ENCODE peak calls at places on chromosome 3, in eight cellular contexts. O, N, G, Y, M, K, H and U are unnamed samples.

GRCh38 chr3:127819086-127819485 is 3.2 kb downstream of the MGLL start:
- DNase-seq in H (no peak), N (no peak), G (no peak), K (no peak), O (no peak), Y (no peak), M (no peak), U (no peak)

GRCh38 chr3:10026084-10026890 is at the start of gene FANCD2:
- DNase-seq in Y (peak), O (peak), H (peak), N (peak), M (peak), K (peak), G (peak), U (peak)

GRCh38 chr3:46233194-46233593 is 9.1 kb upstream of the CCR3 start:
- DNase-seq in G (no peak), O (no peak), M (no peak), K (no peak), Y (no peak), H (no peak), N (no peak), U (no peak)

GRCh38 chr3:106397004-106397403 is 528.2 kb upstream of the CBLB start:
- DNase-seq in N (no peak), K (no peak), Y (no peak), M (no peak), G (no peak), O (no peak), H (no peak), U (no peak)

GRCh38 chr3:145776782-145777408 is 384.1 kb downstream of the PLOD2 start:
- DNase-seq in N (peak), K (no peak), G (no peak), O (no peak), H (no peak), Y (peak), M (peak), U (no peak)

GRCh38 chr3:82883072-82883471 is 1121.6 kb upstream of the GBE1 start:
- DNase-seq in H (no peak), N (no peak), G (no peak), M (no peak), O (no peak), K (no peak), Y (no peak), U (no peak)

GRCh38 chr3:2303567-2303966 is 204.9 kb downstream of the CNTN4 start:
- DNase-seq in Y (no peak), O (no peak), K (no peak), M (peak), G (no peak), H (no peak), N (no peak), U (no peak)

GRCh38 chr3:110521019-110521418 is 550.6 kb upstream of the NECTIN3 start:
- DNase-seq in K (no peak), N (no peak), M (peak), G (no peak), O (no peak), Y (peak), H (no peak), U (no peak)

GRCh38 chr3:189340680-189341460 is 169.1 kb downstream of the TPRG1 start:
- DNase-seq in M (no peak), G (no peak), H (no peak), O (no peak), Y (no peak), N (no peak), K (no peak), U (no peak)

GRCh38 chr3:143601738-143602480 is 246.4 kb downstream of the SLC9A9 start:
- DNase-seq in K (no peak), N (peak), G (peak), M (peak), H (no peak), Y (peak), O (no peak), U (no peak)

GRCh38 chr3:149579838-149580542 is 77.8 kb downstream of the WWTR1 start:
- DNase-seq in G (no peak), K (no peak), Y (peak), M (peak), H (no peak), O (no peak), N (no peak), U (no peak)

GRCh38 chr3:183033746-183034145 is 53.4 kb upstream of the DCUN1D1 start:
- DNase-seq in G (no peak), O (no peak), K (no peak), Y (no peak), H (no peak), M (no peak), N (no peak), U (no peak)

GRCh38 chr3:13262493-13263211 is 157.5 kb downstream of the NUP210 start:
- DNase-seq in O (no peak), G (no peak), N (no peak), K (no peak), Y (no peak), M (peak), H (no peak), U (no peak)

GRCh38 chr3:78645628-78646310 is 1122.0 kb downstream of the ROBO1 start:
- DNase-seq in N (no peak), G (no peak), Y (peak), H (no peak), O (no peak), M (peak), K (no peak), U (no peak)

GRCh38 chr3:146130881-146131371 is 30.1 kb downstream of the PLOD2 start:
- DNase-seq in H (no peak), G (no peak), K (no peak), O (no peak), Y (no peak), M (peak), N (no peak), U (no peak)

GRCh38 chr3:188950832-188951489 is 220.8 kb upstream of the TPRG1 start:
- DNase-seq in M (peak), N (peak), H (peak), G (peak), Y (peak), K (peak), O (no peak), U (peak)

GRCh38 chr3:136195258-136196063 is 674 bp downstream of the MSL2 start:
- DNase-seq in N (peak), G (peak), M (peak), H (peak), O (peak), Y (peak), K (peak), U (peak)

GRCh38 chr3:149501524-149501923 is 27.0 kb downstream of the TM4SF4 start:
- DNase-seq in K (peak), M (peak), G (no peak), Y (peak), O (no peak), N (no peak), H (no peak), U (peak)

GRCh38 chr3:43423634-43424033 is 137.3 kb downstream of the SNRK start:
- DNase-seq in N (no peak), K (no peak), Y (no peak), M (no peak), G (no peak), H (no peak), O (no peak), U (no peak)

GRCh38 chr3:141960731-141961130 is 84.3 kb downstream of the ATP1B3 start:
- DNase-seq in H (no peak), K (no peak), O (no peak), Y (no peak), N (no peak), G (no peak), M (peak), U (no peak)

GRCh38 chr3:16945330-16945729 is 60.6 kb downstream of the PLCL2 start:
- DNase-seq in G (no peak), N (no peak), Y (peak), O (no peak), M (peak), K (no peak), H (no peak), U (no peak)

GRCh38 chr3:172023915-172024314 is 15.5 kb upstream of the FNDC3B start:
- DNase-seq in N (no peak), H (no peak), M (no peak), O (no peak), Y (no peak), K (no peak), G (no peak), U (no peak)

GRCh38 chr3:196948442-196949365 is 6.4 kb upstream of the NCBP2 start:
- DNase-seq in K (no peak), M (no peak), H (no peak), O (no peak), G (no peak), N (no peak), Y (no peak), U (no peak)

GRCh38 chr3:128011140-128011539 is 41.1 kb upstream of the SEC61A1 start:
- DNase-seq in Y (no peak), H (no peak), K (no peak), M (peak), G (no peak), O (no peak), N (peak), U (no peak)

GRCh38 chr3:161977063-161977462 is 480.5 kb downstream of the OTOL1 start:
- DNase-seq in G (no peak), O (no peak), N (no peak), M (no peak), K (no peak), Y (no peak), H (no peak), U (no peak)

GRCh38 chr3:61009025-61009424 is 242.2 kb downstream of the FHIT start:
- DNase-seq in M (no peak), H (no peak), N (no peak), K (no peak), G (no peak), O (peak), Y (no peak), U (no peak)

GRCh38 chr3:157117875-157118654 is 41.9 kb downstream of the CCNL1 start:
- DNase-seq in Y (no peak), H (no peak), M (no peak), N (no peak), G (no peak), O (no peak), K (no peak), U (no peak)

GRCh38 chr3:185958626-185959025 is 20.8 kb upstream of the TRA2B start:
- DNase-seq in H (no peak), N (no peak), Y (no peak), M (peak), G (no peak), K (no peak), O (no peak), U (no peak)

GRCh38 chr3:81581966-81582599 is 179.4 kb downstream of the GBE1 start:
- DNase-seq in H (no peak), O (no peak), N (peak), G (no peak), K (no peak), M (peak), Y (peak), U (no peak)

GRCh38 chr3:58164199-58164879 is 46.4 kb downstream of the DNASE1L3 start:
- DNase-seq in K (peak), M (peak), H (no peak), N (peak), O (no peak), G (peak), Y (peak), U (no peak)

GRCh38 chr3:100041328-100041749 is 73.0 kb downstream of the FILIP1L start:
- DNase-seq in H (no peak), Y (peak), K (no peak), N (no peak), M (peak), G (no peak), O (no peak), U (no peak)

GRCh38 chr3:164539215-164539614 is 539.1 kb downstream of the SI start:
- DNase-seq in M (no peak), O (no peak), G (no peak), K (no peak), N (no peak), H (no peak), Y (no peak), U (no peak)

GRCh38 chr3:29153811-29154210 is 127.1 kb upstream of the RBMS3 start:
- DNase-seq in G (no peak), M (peak), K (no peak), H (no peak), O (no peak), Y (no peak), N (no peak), U (no peak)

GRCh38 chr3:50466177-50466576 is 37.3 kb downstream of the CACNA2D2 start:
- DNase-seq in H (no peak), K (no peak), O (no peak), Y (no peak), M (no peak), G (no peak), N (no peak), U (no peak)

GRCh38 chr3:45817788-45818523 is 21.6 kb upstream of the SLC6A20 start:
- DNase-seq in O (no peak), Y (peak), M (peak), G (peak), N (peak), H (no peak), K (no peak), U (no peak)

GRCh38 chr3:47536967-47537366 is 23.5 kb upstream of the ELP6 start:
- DNase-seq in Y (no peak), N (no peak), O (peak), H (no peak), K (no peak), G (no peak), M (no peak), U (no peak)

GRCh38 chr3:114669614-114670013 is 375.8 kb downstream of the TIGIT start:
- DNase-seq in H (no peak), G (no peak), M (no peak), Y (no peak), N (no peak), K (no peak), O (no peak), U (no peak)

DNA sequence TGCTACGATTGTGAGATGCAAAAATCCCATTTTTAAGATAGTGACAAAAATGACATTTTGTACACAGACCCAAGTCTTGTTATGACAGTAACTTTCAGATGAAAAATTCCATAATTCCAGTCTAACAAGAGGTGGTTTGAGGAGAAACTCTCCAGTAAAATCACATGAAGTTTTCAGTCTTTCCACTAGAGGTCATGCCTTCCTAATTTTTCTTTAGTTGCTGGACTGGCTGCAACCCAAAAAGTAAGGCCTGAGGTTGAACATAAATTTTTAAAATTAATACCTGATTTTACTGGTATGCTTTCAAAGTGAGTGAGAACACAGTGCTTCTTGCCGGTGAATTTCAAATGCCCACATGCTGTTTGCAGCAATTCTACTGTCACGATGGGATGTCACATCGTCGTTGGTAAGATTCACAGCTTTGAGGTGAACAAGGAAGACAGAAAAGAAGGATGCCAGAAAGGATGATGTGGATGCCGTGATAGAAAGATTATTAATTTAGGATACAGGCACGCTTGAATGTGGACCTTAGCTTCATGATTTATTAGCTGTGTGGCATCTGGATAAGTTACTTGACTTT is 89.0 kb upstream of the FGF12 start:
- DNase-seq in H (no peak), K (no peak), N (no peak), G (no peak), M (peak), Y (peak), O (no peak), U (no peak)
- TF ChIP-seq CTCF in H (peak), K (peak), N (peak), G (peak), M (peak), Y (peak), O (peak), U (peak)

GRCh38 chr3:170423001-170423615 is 4.4 kb downstream of the CLDN11 start:
- DNase-seq in H (no peak), N (no peak), M (no peak), Y (no peak), G (no peak), K (no peak), O (no peak), U (no peak)

GRCh38 chr3:170425491-170426239 is 7.0 kb downstream of the CLDN11 start:
- DNase-seq in H (no peak), O (peak), Y (no peak), G (no peak), M (no peak), N (no peak), K (no peak), U (no peak)

GRCh38 chr3:170421758-170422157 is 3.1 kb downstream of the CLDN11 start:
- DNase-seq in O (no peak), G (no peak), K (no peak), N (no peak), H (no peak), Y (no peak), M (no peak), U (no peak)

GRCh38 chr3:170426240-170426797 is 7.7 kb downstream of the CLDN11 start:
- DNase-seq in N (no peak), G (no peak), H (no peak), O (no peak), M (peak), K (no peak), Y (no peak), U (no peak)

DNA sequence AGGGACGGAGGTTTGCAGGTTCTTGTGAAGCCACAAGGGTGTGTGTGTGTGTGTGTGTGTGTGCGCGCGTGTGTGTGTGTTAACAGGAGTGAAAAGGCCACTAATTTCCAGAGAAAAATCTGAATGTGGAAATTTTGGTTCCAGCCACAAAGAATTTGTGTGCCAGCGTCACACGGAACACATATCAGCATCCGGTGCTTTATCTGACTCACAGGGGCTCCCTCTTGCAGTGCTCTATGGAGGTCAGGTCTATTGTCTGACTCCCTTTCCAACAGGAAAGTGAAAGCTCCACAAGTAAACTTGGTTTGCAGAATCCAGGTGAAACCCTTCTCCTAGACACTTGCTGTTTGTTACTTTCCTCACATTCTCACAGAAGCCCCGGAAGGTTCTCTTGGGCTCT is 6.2 kb downstream of the CLDN11 start:
- DNase-seq in K (no peak), O (no peak), G (no peak), M (peak), H (no peak), N (no peak), Y (peak), U (no peak)
- H3K27ac ChIP-seq in K (no peak), O (no peak), G (no peak), M (no peak), H (no peak), N (no peak), Y (peak), U (no peak)

DNA sequence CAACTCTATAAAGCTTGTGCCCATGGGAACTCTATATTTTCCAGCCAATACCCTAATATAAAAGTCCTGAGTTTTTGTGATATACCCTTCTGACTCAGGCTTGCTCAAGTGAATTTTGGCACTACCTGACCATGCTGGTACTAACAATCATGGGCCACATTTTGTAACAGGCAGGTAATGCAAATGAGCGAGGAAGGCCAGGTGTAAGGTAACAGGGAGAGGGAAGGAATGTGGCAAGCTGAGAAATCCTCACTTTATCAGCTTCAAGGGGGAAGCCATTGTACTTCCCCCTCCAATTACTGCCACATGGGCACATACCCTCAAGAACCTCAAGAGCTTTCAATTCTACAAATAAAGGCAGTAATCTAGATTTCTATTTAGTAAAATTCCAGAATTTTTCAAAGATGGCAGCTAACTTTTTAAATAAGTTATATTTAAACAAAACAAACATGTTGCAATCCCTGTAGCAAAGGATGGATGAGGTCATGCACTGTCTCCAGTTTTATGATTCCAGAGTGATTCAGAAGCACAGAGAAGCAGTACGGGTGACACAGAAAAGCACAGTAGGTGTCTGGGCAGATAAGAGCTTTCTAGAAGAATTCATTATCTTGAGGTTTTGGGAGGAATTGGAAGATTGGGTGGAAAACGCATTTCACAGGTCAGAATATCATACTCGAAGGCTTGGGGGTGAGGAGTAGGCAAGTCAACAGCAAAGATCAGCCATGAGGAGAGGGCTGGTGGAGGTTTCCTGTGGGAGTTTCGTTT is 87.6 kb downstream of the FOXP1 start:
- DNase-seq in K (no peak), Y (no peak), G (no peak), H (no peak), O (no peak), M (peak), N (no peak), U (no peak)
- H3K4me3 ChIP-seq in K (peak), Y (no peak), G (no peak), H (no peak), O (no peak), M (no peak), N (no peak), U (peak)

GRCh38 chr3:40672861-40673260 is 148.1 kb downstream of the ZNF621 start:
- DNase-seq in N (no peak), K (no peak), H (no peak), Y (no peak), G (no peak), M (no peak), O (no peak), U (no peak)

GRCh38 chr3:40663296-40663695 is 138.5 kb downstream of the ZNF621 start:
- DNase-seq in M (no peak), H (no peak), G (no peak), O (no peak), K (no peak), Y (no peak), N (no peak), U (no peak)

DNA sequence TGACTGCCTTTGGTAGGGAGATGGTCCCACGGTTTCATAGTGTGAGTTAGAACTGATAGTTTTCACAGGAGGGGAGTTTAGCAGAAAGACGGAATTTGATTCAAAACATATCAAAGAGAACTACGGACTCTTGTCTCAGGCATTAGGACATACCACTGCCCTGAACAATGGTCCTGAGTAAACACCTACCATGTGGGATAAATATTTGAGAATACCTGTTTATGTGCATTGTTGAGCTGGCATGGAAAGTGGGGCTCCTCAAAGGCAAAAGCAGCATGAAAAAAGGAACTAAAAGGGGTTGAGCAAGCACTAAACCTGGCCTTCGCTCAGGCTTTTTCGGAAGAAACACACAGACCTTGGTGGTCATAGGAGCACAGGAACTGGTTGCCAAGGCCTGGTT is 144.4 kb downstream of the ZNF621 start:
- DNase-seq in N (no peak), K (no peak), H (no peak), O (no peak), M (no peak), G (no peak), Y (no peak), U (no peak)
- TF ChIP-seq CTCF in N (no peak), K (no peak), H (no peak), O (no peak), M (no peak), G (no peak), Y (no peak), U (no peak)